ENCODE peak calls at places on chromosome 16, in eight cellular contexts. L is stomach, J is H1, X is suprapubic skin, K is GM12878, M is esophagus muscularis mucosa, P is HepG2, Z is sigmoid colon. T is an unnamed sample.

GRCh38 chr16:81265658-81266451 is 27.4 kb downstream of the BCO1 start:
- DNase-seq in M (no peak), K (no peak), Z (peak; percentile 95), X (peak; percentile 66), L (peak; percentile 93), J (no peak), P (no peak), T (peak; percentile 85)

GRCh38 chr16:85894266-85894665 is 4.7 kb upstream of the IRF8 start:
- DNase-seq in K (no peak), J (no peak), Z (no peak), X (no peak), M (no peak), L (no peak), P (peak; percentile 40), T (peak; percentile 51)

GRCh38 chr16:85613609-85614337 is 651 bp downstream of the GSE1 start:
- DNase-seq in L (peak; percentile 55), M (no peak), J (peak; percentile 82), X (peak; percentile 84), Z (peak; percentile 86), K (no peak), P (peak; percentile 46), T (peak; percentile 66)

GRCh38 chr16:84315422-84315821 is 20.7 kb downstream of the WFDC1 start:
- DNase-seq in J (no peak), X (no peak), K (no peak), M (no peak), Z (peak; percentile 6), P (peak; percentile 46), L (no peak), T (no peak)

GRCh38 chr16:64989050-64989449 is 132.8 kb downstream of the CDH11 start:
- DNase-seq in Z (no peak), P (no peak), X (no peak), K (no peak), J (no peak), L (no peak), M (no peak), T (no peak)

GRCh38 chr16:51877686-51878085 is 669.3 kb downstream of the TOX3 start:
- DNase-seq in Z (no peak), M (no peak), K (no peak), J (no peak), L (no peak), P (no peak), X (no peak), T (no peak)

GRCh38 chr16:77993111-77993571 is 29.2 kb upstream of the CLEC3A start:
- DNase-seq in Z (no peak), P (no peak), J (no peak), L (no peak), K (no peak), X (no peak), M (no peak), T (no peak)

GRCh38 chr16:3645504-3646347 is 8.8 kb upstream of the DNASE1 start:
- DNase-seq in K (no peak), P (no peak), Z (peak; percentile 34), J (peak; percentile 70), M (no peak), L (peak; percentile 17), X (peak; percentile 44), T (no peak)

GRCh38 chr16:8866884-8867482 is 1.8 kb downstream of the CARHSP1 start:
- DNase-seq in J (no peak), P (no peak), K (no peak), L (no peak), Z (no peak), M (no peak), X (no peak), T (peak; percentile 34)

GRCh38 chr16:10609410-10609774 is 29.0 kb upstream of the EMP2 start:
- DNase-seq in M (no peak), L (no peak), Z (no peak), X (no peak), K (no peak), J (no peak), P (no peak), T (no peak)

GRCh38 chr16:22638393-22639206 is 127.9 kb downstream of the NPIPB5 start:
- DNase-seq in J (no peak), X (no peak), M (no peak), K (no peak), L (no peak), Z (no peak), P (no peak), T (no peak)

GRCh38 chr16:2425008-2425518 is 4.2 kb upstream of the CCNF start:
- DNase-seq in Z (peak; percentile 32), K (no peak), M (no peak), P (no peak), J (no peak), X (peak; percentile 35), L (no peak), T (no peak)

GRCh38 chr16:88785106-88785924 is at the start of gene PIEZO1:
- DNase-seq in M (no peak), P (no peak), Z (peak; percentile 90), X (no peak), L (peak; percentile 82), J (no peak), K (no peak), T (peak; percentile 84)

GRCh38 chr16:88784074-88784855 is 755 bp downstream of the PIEZO1 start:
- DNase-seq in J (peak; percentile 83), L (peak; percentile 66), K (no peak), P (peak; percentile 75), Z (peak; percentile 94), X (peak; percentile 85), M (no peak), T (peak; percentile 74)

GRCh38 chr16:88782454-88783390 is 2.3 kb downstream of the PIEZO1 start:
- DNase-seq in P (no peak), K (no peak), X (no peak), M (no peak), L (no peak), Z (peak; percentile 80), J (no peak), T (no peak)

GRCh38 chr16:88784856-88785105 is 239 bp downstream of the PIEZO1 start:
- DNase-seq in L (no peak), Z (no peak), J (no peak), X (no peak), M (no peak), P (no peak), K (no peak), T (no peak)

DNA sequence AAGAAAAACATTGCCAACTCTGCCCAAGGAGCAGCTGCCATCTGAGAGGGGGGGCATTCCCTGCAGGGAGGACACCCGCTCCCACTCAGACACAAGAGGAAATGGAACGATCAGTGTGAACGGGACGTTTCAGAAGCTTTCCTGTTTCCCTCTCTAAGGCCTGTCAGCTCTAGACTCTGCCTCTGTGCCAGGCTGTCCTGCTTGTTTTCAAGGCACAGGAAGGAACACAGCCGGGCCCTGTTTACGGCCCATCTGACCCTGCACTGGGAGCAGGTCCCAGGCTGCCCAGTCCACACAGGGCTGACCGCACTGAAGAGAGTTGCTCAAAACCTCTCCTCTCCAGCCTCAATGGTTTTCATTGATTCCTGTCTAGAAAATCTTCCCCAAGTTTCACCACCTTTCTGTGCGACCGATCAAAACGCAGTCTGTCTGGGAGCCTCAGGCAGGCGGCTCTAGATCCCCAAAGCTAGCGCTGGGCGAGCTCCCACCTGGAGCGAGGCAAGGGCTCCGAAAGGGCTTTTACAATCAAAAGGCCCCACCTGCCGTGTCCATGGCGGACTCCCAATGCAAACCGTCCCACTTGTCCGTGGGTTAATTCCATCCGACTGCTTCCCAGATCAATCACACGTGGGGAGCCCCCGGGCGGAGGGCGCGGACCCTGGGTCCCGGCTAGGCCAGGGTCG is 1.5 kb downstream of the PIEZO1 start:
- DNase-seq in L (peak; percentile 54), M (no peak), K (no peak), X (no peak), J (no peak), Z (peak; percentile 83), P (no peak), T (no peak)
- TF ChIP-seq POLR2AphosphoS5 in L (peak; percentile 1), M (peak; percentile 68), K (no peak), X (no peak), J (no peak), Z (peak; percentile 60), P (no peak), T (peak; percentile 32)

GRCh38 chr16:67666538-67667433 is at the start of the genes C16orf86 and ENKD1:
- DNase-seq in J (peak; percentile 87), P (peak; percentile 83), Z (peak; percentile 92), K (no peak), M (no peak), L (peak; percentile 88), X (peak; percentile 90), T (peak; percentile 88)
- TF ChIP-seq POLR2A in J (no peak), P (no peak), Z (no peak), K (peak; percentile 27), M (no peak), L (no peak), X (no peak), T (no peak)

GRCh38 chr16:50845296-50845695 is 103.4 kb downstream of the CYLD start:
- DNase-seq in X (no peak), K (no peak), P (no peak), L (no peak), Z (no peak), J (no peak), M (peak; percentile 72), T (no peak)
- TF ChIP-seq EP300 in X (no peak), K (no peak), P (no peak), L (no peak), Z (no peak), J (no peak), M (no peak), T (no peak)

GRCh38 chr16:31880322-31880979 is 6.8 kb downstream of the ZNF267 start:
- DNase-seq in K (peak; percentile 38), J (no peak), X (no peak), L (no peak), P (no peak), Z (no peak), M (no peak), T (no peak)
- TF ChIP-seq POLR2AphosphoS5 in K (no peak), J (no peak), X (no peak), L (no peak), P (no peak), Z (no peak), M (no peak), T (no peak)

GRCh38 chr16:88813396-88814143 is 1.8 kb upstream of the APRT start:
- DNase-seq in X (no peak), J (no peak), L (no peak), M (no peak), K (no peak), P (no peak), Z (no peak), T (no peak)

GRCh38 chr16:88816736-88817535 is 5.2 kb upstream of the APRT start:
- DNase-seq in P (no peak), X (no peak), K (no peak), Z (no peak), L (no peak), J (no peak), M (no peak), T (no peak)

GRCh38 chr16:88814144-88814502 is 2.4 kb upstream of the APRT start:
- DNase-seq in Z (no peak), M (no peak), L (no peak), X (no peak), K (no peak), J (no peak), P (no peak), T (no peak)

GRCh38 chr16:88815901-88816589 is 4.3 kb upstream of the APRT start:
- DNase-seq in J (peak; percentile 91), L (peak; percentile 62), Z (no peak), K (no peak), X (no peak), P (peak; percentile 35), M (no peak), T (peak; percentile 61)

GRCh38 chr16:88815227-88815626 is 3.5 kb upstream of the APRT start:
- DNase-seq in M (no peak), Z (no peak), L (no peak), X (no peak), P (no peak), K (no peak), J (no peak), T (no peak)
- TF ChIP-seq POLR2A in M (no peak), Z (no peak), L (no peak), X (no peak), P (no peak), K (no peak), J (no peak), T (no peak)

GRCh38 chr16:46673320-46674013 is 15.5 kb downstream of the VPS35 start:
- DNase-seq in X (no peak), P (peak; percentile 79), L (peak; percentile 59), K (peak; percentile 27), Z (no peak), M (no peak), J (peak; percentile 58), T (peak; percentile 29)
- TF ChIP-seq EP300 in X (no peak), P (no peak), L (no peak), K (no peak), Z (no peak), M (no peak), J (no peak), T (no peak)

T was measured in transverse colon.